ENCODE peak calls at places on chromosomes 4 and X, in six cellular contexts. X, E, T, A, O and F are unnamed samples.

GRCh38 chr4:132266374-132266773 is 882.7 kb upstream of the PCDH10 start:
- DNase-seq in X (no peak), E (no peak), T (no peak), A (no peak), O (no peak), F (no peak)

GRCh38 chr4:110540606-110541440 is 64.9 kb downstream of the ENPEP start:
- DNase-seq in X (no peak), E (no peak), T (no peak), A (no peak), O (no peak), F (no peak)

GRCh38 chr4:105845559-105845958 is 49.7 kb upstream of the NPNT start:
- DNase-seq in X (no peak), E (no peak), T (no peak), A (no peak), O (no peak), F (no peak)

GRCh38 chr4:5810770-5811430 is 82.0 kb downstream of the CRMP1 start:
- DNase-seq in X (no peak), E (no peak), T (no peak), A (no peak), O (no peak), F (no peak)

GRCh38 chrX:88425739-88426138 is 321.3 kb upstream of the CPXCR1 start:
- DNase-seq in X (no peak), E (no peak), T (no peak), A (no peak), O (no peak), F (no peak)

GRCh38 chr4:1658146-1658545 is 26.0 kb downstream of the FAM53A start:
- DNase-seq in X (no peak), E (no peak), T (no peak), A (no peak), O (no peak), F (no peak)

GRCh38 chr4:52968696-52969095 is 106.6 kb downstream of the RASL11B start:
- DNase-seq in X (no peak), E (no peak), T (no peak), A (no peak), O (no peak), F (no peak)

GRCh38 chr4:70496231-70496630 is 22.1 kb upstream of the AMTN start:
- DNase-seq in X (no peak), E (no peak), T (no peak), A (no peak), O (no peak), F (no peak)

GRCh38 chr4:125317526-125317880 is 2.7 kb downstream of the FAT4 start:
- DNase-seq in X (no peak), E (peak; percentile 72), T (no peak), A (no peak), O (peak; percentile 1), F (no peak)

GRCh38 chr4:92121099-92121498 is 182.7 kb upstream of the GRID2 start:
- DNase-seq in X (no peak), E (no peak), T (no peak), A (no peak), O (no peak), F (no peak)

GRCh38 chrX:111254896-111255693 is 15.2 kb downstream of the CAPN6 start:
- DNase-seq in X (no peak), E (no peak), T (no peak), A (no peak), O (no peak), F (no peak)

GRCh38 chr4:82268050-82268825 is 105.6 kb downstream of the HNRNPD start:
- DNase-seq in X (peak; percentile 15), E (peak; percentile 70), T (peak; percentile 37), A (no peak), O (peak; percentile 62), F (no peak)

GRCh38 chr4:94011190-94011589 is 182.6 kb downstream of the ATOH1 start:
- DNase-seq in X (no peak), E (no peak), T (no peak), A (no peak), O (no peak), F (no peak)

GRCh38 chr4:35125995-35126712 is 1118.2 kb downstream of the ARAP2 start:
- DNase-seq in X (no peak), E (no peak), T (peak; percentile 76), A (no peak), O (no peak), F (no peak)

GRCh38 chr4:136637071-136637777 is 895.1 kb downstream of the PCDH18 start:
- DNase-seq in X (no peak), E (peak; percentile 53), T (no peak), A (no peak), O (no peak), F (no peak)

GRCh38 chr4:1008840-1009646 is 2.4 kb upstream of the FGFRL1 start:
- DNase-seq in X (peak; percentile 17), E (peak; percentile 62), T (no peak), A (no peak), O (peak; percentile 69), F (peak; percentile 33)

GRCh38 chrX:47644557-47645091 is 5.7 kb downstream of the ELK1 start:
- DNase-seq in X (no peak), E (peak; percentile 54), T (no peak), A (no peak), O (no peak), F (no peak)

GRCh38 chrX:153935326-153935851 is 552 bp upstream of the NAA10 start:
- DNase-seq in X (no peak), E (peak; percentile 69), T (no peak), A (no peak), O (no peak), F (no peak)

GRCh38 chrX:86192827-86193226 is 44.6 kb downstream of the DACH2 start:
- DNase-seq in X (no peak), E (no peak), T (no peak), A (no peak), O (no peak), F (no peak)

GRCh38 chrX:15855562-15856256 is 1.1 kb upstream of the AP1S2 start:
- DNase-seq in X (no peak), E (no peak), T (peak; percentile 29), A (no peak), O (no peak), F (no peak)

GRCh38 chr4:16026155-16026761 is 57.6 kb downstream of the PROM1 start:
- DNase-seq in X (no peak), E (no peak), T (peak; percentile 40), A (no peak), O (peak; percentile 69), F (no peak)

GRCh38 chr4:176134670-176135069 is 60.7 kb downstream of the SPATA4 start:
- DNase-seq in X (no peak), E (no peak), T (no peak), A (no peak), O (no peak), F (no peak)

GRCh38 chr4:87322754-87323153 is at the start of gene HSD17B13:
- DNase-seq in X (no peak), E (no peak), T (peak; percentile 37), A (no peak), O (no peak), F (no peak)